ENCODE peak calls at places on chromosomes 5 and 9, in four cellular contexts. P, N, M and R are unnamed samples.

GRCh38 chr5:66617991-66618768 is 22.0 kb downstream of the MAST4 start:
- ATAC-seq in P (no peak), N (no peak), M (no peak), R (no peak)

GRCh38 chr9:35666045-35666444 is 1.1 kb upstream of the ARHGEF39 start:
- ATAC-seq in P (no peak), N (no peak), M (no peak), R (no peak)

GRCh38 chr9:107667700-107668099 is 178.1 kb upstream of the KLF4 start:
- ATAC-seq in P (no peak), N (no peak), M (peak; percentile 58), R (peak; percentile 30)

GRCh38 chr9:1505489-1505888 is 455.3 kb downstream of the DMRT2 start:
- ATAC-seq in P (no peak), N (no peak), M (no peak), R (no peak)

GRCh38 chr5:175344331-175345200 is 99.4 kb downstream of the DRD1 start:
- ATAC-seq in P (no peak), N (peak; percentile 81), M (no peak), R (no peak)

GRCh38 chr9:98416294-98416693 is 160.8 kb upstream of the TBC1D2 start:
- ATAC-seq in P (no peak), N (no peak), M (no peak), R (no peak)

GRCh38 chr5:169954786-169955185 is 25.5 kb downstream of the INSYN2B start:
- ATAC-seq in P (no peak), N (no peak), M (no peak), R (no peak)

GRCh38 chr5:58191451-58191850 is 268.4 kb downstream of the PLK2 start:
- ATAC-seq in P (no peak), N (no peak), M (no peak), R (no peak)

GRCh38 chr9:132671620-132672412 is 1.6 kb downstream of the GTF3C4 start:
- ATAC-seq in P (no peak), N (no peak), M (no peak), R (no peak)

GRCh38 chr5:89043676-89044075 is 160.7 kb upstream of the MEF2C start:
- ATAC-seq in P (no peak), N (no peak), M (no peak), R (no peak)

GRCh38 chr5:112174959-112175594 is 244.0 kb downstream of the EPB41L4A start:
- ATAC-seq in P (peak; percentile 68), N (peak; percentile 81), M (peak; percentile 84), R (peak; percentile 51)

GRCh38 chr5:97838214-97838613 is 655.2 kb upstream of the RIOK2 start:
- ATAC-seq in P (no peak), N (peak; percentile 68), M (peak; percentile 63), R (peak; percentile 63)

GRCh38 chr9:15736569-15736968 is 183.7 kb downstream of the CCDC171 start:
- ATAC-seq in P (no peak), N (no peak), M (no peak), R (no peak)

GRCh38 chr5:1511651-1512540 is 11.9 kb downstream of the LPCAT1 start:
- ATAC-seq in P (no peak), N (no peak), M (no peak), R (no peak)

GRCh38 chr9:88781500-88782391 is 209.5 kb upstream of the S1PR3 start:
- ATAC-seq in P (no peak), N (peak; percentile 70), M (peak; percentile 72), R (peak; percentile 62)

GRCh38 chr9:137670391-137671195 is 51.8 kb downstream of the EHMT1 start:
- ATAC-seq in P (no peak), N (no peak), M (peak; percentile 4), R (no peak)